ENCODE peak calls at places on chromosomes 4 and X, in seven cellular contexts. One of them, this sample, is unnamed.

GRCh38 chr4:83771113-83771705 is 235.3 kb downstream of the GPAT3 start:
- DNase-seq in NB4: peak
- DNase-seq in psoas muscle: no peak
- DNase-seq in AG09319: peak
- DNase-seq in GM12864: no peak
- DNase-seq in hepatocyte: peak
- DNase-seq in fibroblast of the aortic adventitia: peak
- DNase-seq in this sample: peak

GRCh38 chr4:54440394-54441223 is 211.5 kb downstream of the PDGFRA start:
- DNase-seq in NB4: peak
- DNase-seq in psoas muscle: no peak
- DNase-seq in AG09319: no peak
- DNase-seq in GM12864: no peak
- DNase-seq in hepatocyte: peak
- DNase-seq in fibroblast of the aortic adventitia: peak
- DNase-seq in this sample: peak

GRCh38 chr4:76990288-76991080 is 40.9 kb downstream of the SEPTIN11 start:
- DNase-seq in NB4: no peak
- DNase-seq in psoas muscle: no peak
- DNase-seq in AG09319: peak
- DNase-seq in GM12864: no peak
- DNase-seq in hepatocyte: no peak
- DNase-seq in fibroblast of the aortic adventitia: peak
- DNase-seq in this sample: no peak

GRCh38 chr4:100340534-100341364 is 150.5 kb upstream of the DDIT4L start:
- DNase-seq in NB4: no peak
- DNase-seq in psoas muscle: no peak
- DNase-seq in AG09319: peak
- DNase-seq in GM12864: no peak
- DNase-seq in hepatocyte: no peak
- DNase-seq in fibroblast of the aortic adventitia: peak
- DNase-seq in this sample: no peak

GRCh38 chr4:52103314-52103713 is 52.2 kb downstream of the SPATA18 start:
- DNase-seq in NB4: no peak
- DNase-seq in psoas muscle: no peak
- DNase-seq in AG09319: no peak
- DNase-seq in GM12864: no peak
- DNase-seq in hepatocyte: peak
- DNase-seq in fibroblast of the aortic adventitia: peak
- DNase-seq in this sample: no peak

GRCh38 chr4:42995343-42995944 is 102.9 kb downstream of the GRXCR1 start:
- DNase-seq in NB4: peak
- DNase-seq in psoas muscle: no peak
- DNase-seq in AG09319: no peak
- DNase-seq in GM12864: peak
- DNase-seq in hepatocyte: peak
- DNase-seq in fibroblast of the aortic adventitia: peak
- DNase-seq in this sample: no peak

GRCh38 chrX:22340022-22340616 is 67.4 kb downstream of the CBLL2 start:
- DNase-seq in NB4: no peak
- DNase-seq in psoas muscle: no peak
- DNase-seq in AG09319: no peak
- DNase-seq in GM12864: no peak
- DNase-seq in hepatocyte: no peak
- DNase-seq in fibroblast of the aortic adventitia: no peak
- DNase-seq in this sample: no peak

GRCh38 chr4:80913381-80913780 is 117.1 kb upstream of the BMP3 start:
- DNase-seq in NB4: peak
- DNase-seq in psoas muscle: no peak
- DNase-seq in AG09319: no peak
- DNase-seq in GM12864: no peak
- DNase-seq in hepatocyte: no peak
- DNase-seq in fibroblast of the aortic adventitia: peak
- DNase-seq in this sample: no peak

GRCh38 chr4:105895324-105895608 is at the start of gene NPNT:
- DNase-seq in NB4: no peak
- DNase-seq in psoas muscle: no peak
- DNase-seq in AG09319: no peak
- DNase-seq in GM12864: no peak
- DNase-seq in hepatocyte: peak
- DNase-seq in fibroblast of the aortic adventitia: no peak
- DNase-seq in this sample: peak

GRCh38 chr4:55312491-55313101 is 33.4 kb upstream of the SRD5A3 start:
- DNase-seq in NB4: peak
- DNase-seq in psoas muscle: no peak
- DNase-seq in AG09319: peak
- DNase-seq in GM12864: peak
- DNase-seq in hepatocyte: peak
- DNase-seq in fibroblast of the aortic adventitia: peak
- DNase-seq in this sample: peak

GRCh38 chr4:25030283-25031076 is at the start of gene LGI2:
- DNase-seq in NB4: peak
- DNase-seq in psoas muscle: peak
- DNase-seq in AG09319: no peak
- DNase-seq in GM12864: no peak
- DNase-seq in hepatocyte: peak
- DNase-seq in fibroblast of the aortic adventitia: no peak
- DNase-seq in this sample: peak

GRCh38 chr4:31442236-31442635 is 722.1 kb downstream of the PCDH7 start:
- DNase-seq in NB4: peak
- DNase-seq in psoas muscle: no peak
- DNase-seq in AG09319: no peak
- DNase-seq in GM12864: no peak
- DNase-seq in hepatocyte: no peak
- DNase-seq in fibroblast of the aortic adventitia: no peak
- DNase-seq in this sample: no peak
- TF ChIP-seq CTCF in NB4: no peak
- TF ChIP-seq CTCF in psoas muscle: no peak
- TF ChIP-seq CTCF in AG09319: no peak
- TF ChIP-seq CTCF in GM12864: no peak
- TF ChIP-seq CTCF in hepatocyte: no peak
- TF ChIP-seq CTCF in fibroblast of the aortic adventitia: no peak
- TF ChIP-seq CTCF in this sample: no peak

GRCh38 chr4:74969507-74970474 is 36.9 kb downstream of the PARM1 start:
- DNase-seq in NB4: no peak
- DNase-seq in psoas muscle: no peak
- DNase-seq in AG09319: no peak
- DNase-seq in GM12864: no peak
- DNase-seq in hepatocyte: peak
- DNase-seq in fibroblast of the aortic adventitia: peak
- DNase-seq in this sample: no peak
- TF ChIP-seq CTCF in NB4: no peak
- TF ChIP-seq CTCF in psoas muscle: peak
- TF ChIP-seq CTCF in AG09319: no peak
- TF ChIP-seq CTCF in GM12864: no peak
- TF ChIP-seq CTCF in hepatocyte: peak
- TF ChIP-seq CTCF in fibroblast of the aortic adventitia: no peak
- TF ChIP-seq CTCF in this sample: no peak

GRCh38 chrX:155330992-155331391 is 3.4 kb downstream of the CLIC2 start:
- DNase-seq in NB4: no peak
- DNase-seq in psoas muscle: no peak
- DNase-seq in AG09319: no peak
- DNase-seq in GM12864: no peak
- DNase-seq in hepatocyte: no peak
- DNase-seq in fibroblast of the aortic adventitia: no peak
- DNase-seq in this sample: no peak
- TF ChIP-seq CTCF in NB4: no peak
- TF ChIP-seq CTCF in psoas muscle: no peak
- TF ChIP-seq CTCF in AG09319: no peak
- TF ChIP-seq CTCF in GM12864: no peak
- TF ChIP-seq CTCF in hepatocyte: no peak
- TF ChIP-seq CTCF in fibroblast of the aortic adventitia: no peak
- TF ChIP-seq CTCF in this sample: no peak

GRCh38 chr4:86089924-86090323 is 269.9 kb downstream of the MAPK10 start:
- DNase-seq in NB4: no peak
- DNase-seq in psoas muscle: no peak
- DNase-seq in AG09319: no peak
- DNase-seq in GM12864: no peak
- DNase-seq in hepatocyte: no peak
- DNase-seq in fibroblast of the aortic adventitia: peak
- DNase-seq in this sample: no peak

GRCh38 chr4:86092684-86093083 is 267.2 kb downstream of the MAPK10 start:
- DNase-seq in NB4: peak
- DNase-seq in psoas muscle: no peak
- DNase-seq in AG09319: peak
- DNase-seq in GM12864: no peak
- DNase-seq in hepatocyte: no peak
- DNase-seq in fibroblast of the aortic adventitia: peak
- DNase-seq in this sample: no peak

GRCh38 chr4:86091201-86091600 is 268.7 kb downstream of the MAPK10 start:
- DNase-seq in NB4: no peak
- DNase-seq in psoas muscle: no peak
- DNase-seq in AG09319: no peak
- DNase-seq in GM12864: no peak
- DNase-seq in hepatocyte: no peak
- DNase-seq in fibroblast of the aortic adventitia: no peak
- DNase-seq in this sample: no peak

DNA sequence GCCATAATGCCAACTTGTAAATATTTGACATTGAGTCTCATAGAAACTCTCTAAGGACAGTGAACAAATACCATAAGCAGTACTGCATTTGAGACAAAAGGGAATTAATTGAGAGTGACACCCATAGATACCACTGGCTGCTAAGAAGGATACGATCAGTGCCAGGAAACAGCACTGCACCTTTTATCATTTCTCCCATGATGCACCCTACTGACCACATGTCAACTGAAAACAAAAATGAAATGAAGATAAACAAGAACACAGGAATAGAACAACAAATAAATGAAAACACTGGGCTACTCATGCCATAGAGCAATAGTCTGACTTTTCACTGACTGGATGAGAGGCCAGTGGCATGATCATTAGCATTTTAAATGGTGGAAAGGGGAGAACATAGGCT is 270.8 kb downstream of the MAPK10 start:
- DNase-seq in NB4: no peak
- DNase-seq in psoas muscle: no peak
- DNase-seq in AG09319: no peak
- DNase-seq in GM12864: no peak
- DNase-seq in hepatocyte: no peak
- DNase-seq in fibroblast of the aortic adventitia: no peak
- DNase-seq in this sample: no peak
- TF ChIP-seq CTCF in NB4: no peak
- TF ChIP-seq CTCF in psoas muscle: no peak
- TF ChIP-seq CTCF in AG09319: no peak
- TF ChIP-seq CTCF in GM12864: no peak
- TF ChIP-seq CTCF in hepatocyte: no peak
- TF ChIP-seq CTCF in fibroblast of the aortic adventitia: no peak
- TF ChIP-seq CTCF in this sample: no peak

GRCh38 chrX:45952030-45952429 is 593.2 kb downstream of the ZNF674 start:
- DNase-seq in NB4: peak
- DNase-seq in psoas muscle: no peak
- DNase-seq in AG09319: no peak
- DNase-seq in GM12864: no peak
- DNase-seq in hepatocyte: no peak
- DNase-seq in fibroblast of the aortic adventitia: no peak
- DNase-seq in this sample: peak
- TF ChIP-seq CTCF in NB4: no peak
- TF ChIP-seq CTCF in psoas muscle: no peak
- TF ChIP-seq CTCF in AG09319: no peak
- TF ChIP-seq CTCF in GM12864: no peak
- TF ChIP-seq CTCF in hepatocyte: no peak
- TF ChIP-seq CTCF in fibroblast of the aortic adventitia: no peak
- TF ChIP-seq CTCF in this sample: no peak

GRCh38 chrX:128464091-128464490 is 411.9 kb upstream of the ACTRT1 start:
- DNase-seq in NB4: peak
- DNase-seq in psoas muscle: no peak
- DNase-seq in AG09319: no peak
- DNase-seq in GM12864: no peak
- DNase-seq in hepatocyte: peak
- DNase-seq in fibroblast of the aortic adventitia: no peak
- DNase-seq in this sample: no peak

GRCh38 chrX:128458888-128459287 is 406.7 kb upstream of the ACTRT1 start:
- DNase-seq in NB4: no peak
- DNase-seq in psoas muscle: no peak
- DNase-seq in AG09319: no peak
- DNase-seq in GM12864: no peak
- DNase-seq in hepatocyte: no peak
- DNase-seq in fibroblast of the aortic adventitia: no peak
- DNase-seq in this sample: no peak

GRCh38 chrX:128457674-128458073 is 405.5 kb upstream of the ACTRT1 start:
- DNase-seq in NB4: no peak
- DNase-seq in psoas muscle: no peak
- DNase-seq in AG09319: no peak
- DNase-seq in GM12864: no peak
- DNase-seq in hepatocyte: no peak
- DNase-seq in fibroblast of the aortic adventitia: no peak
- DNase-seq in this sample: no peak

GRCh38 chrX:128460835-128461234 is 408.6 kb upstream of the ACTRT1 start:
- DNase-seq in NB4: peak
- DNase-seq in psoas muscle: no peak
- DNase-seq in AG09319: no peak
- DNase-seq in GM12864: no peak
- DNase-seq in hepatocyte: peak
- DNase-seq in fibroblast of the aortic adventitia: no peak
- DNase-seq in this sample: no peak
- TF ChIP-seq CTCF in NB4: peak
- TF ChIP-seq CTCF in psoas muscle: no peak
- TF ChIP-seq CTCF in AG09319: no peak
- TF ChIP-seq CTCF in GM12864: no peak
- TF ChIP-seq CTCF in hepatocyte: peak
- TF ChIP-seq CTCF in fibroblast of the aortic adventitia: no peak
- TF ChIP-seq CTCF in this sample: no peak

This sample was measured in Calu3.